ENCODE peak calls at places on chromosomes 7 and 10, in nine cellular contexts. O is AML-193; G is cardiac fibroblast; Q is GM04504; T is NCI-H526; I is aorta; X is D341Med; J is stimulated activated CD8-positive, alpha-beta memory T cell treated with anti-CD3 and anti-CD28 coated beads, Interleukin-2, amount 100 ng/mL, for 1 hour; U is NCI-H1417 treated with DMSO at 0.1 percent for 48 hours. H is an unnamed sample.

GRCh38 chr10:18486444-18486843 is 164.9 kb downstream of the NSUN6 start:
- DNase-seq in O (no peak), G (no peak), Q (no peak), T (no peak), I (no peak), X (peak; percentile 47), J (no peak), U (no peak), H (no peak)

GRCh38 chr7:130367836-130368235 is 12.5 kb upstream of the CPA1 start:
- DNase-seq in O (no peak), G (no peak), Q (no peak), T (no peak), I (no peak), X (no peak), J (no peak), U (no peak), H (no peak)

GRCh38 chr7:144622751-144623150 is 213.1 kb downstream of the TPK1 start:
- DNase-seq in O (no peak), G (no peak), Q (no peak), T (no peak), I (no peak), X (no peak), J (no peak), U (no peak), H (no peak)

GRCh38 chr7:149063481-149063880 is 27.0 kb downstream of the ZNF786 start:
- DNase-seq in O (no peak), G (no peak), Q (no peak), T (no peak), I (no peak), X (no peak), J (no peak), U (no peak), H (no peak)

GRCh38 chr10:119166564-119166963 is 1.1 kb upstream of the SFXN4 start:
- DNase-seq in O (no peak), G (no peak), Q (no peak), T (no peak), I (peak; percentile 62), X (no peak), J (no peak), U (no peak), H (peak; percentile 64)

GRCh38 chr10:73889014-73889413 is 14.7 kb upstream of the CAMK2G start:
- DNase-seq in O (peak; percentile 58), G (peak; percentile 89), Q (no peak), T (peak; percentile 92), I (peak; percentile 86), X (no peak), J (no peak), U (no peak), H (no peak)

GRCh38 chr7:47669178-47669878 is 87.4 kb upstream of the TNS3 start:
- DNase-seq in O (peak; percentile 7), G (peak; percentile 95), Q (peak; percentile 77), T (no peak), I (peak; percentile 93), X (no peak), J (no peak), U (no peak), H (peak; percentile 51)

GRCh38 chr10:70761031-70761601 is 24.1 kb downstream of the TBATA start:
- DNase-seq in O (no peak), G (no peak), Q (no peak), T (no peak), I (peak; percentile 59), X (no peak), J (no peak), U (no peak), H (peak; percentile 28)

GRCh38 chr7:98211676-98212531 is 665 bp downstream of the BHLHA15 start:
- DNase-seq in O (no peak), G (no peak), Q (no peak), T (no peak), I (peak; percentile 78), X (peak; percentile 47), J (no peak), U (no peak), H (no peak)